ENCODE peak calls at places on chromosomes 5 and 9, in nine cellular contexts. V, T, L, Y, A, P, Q, Z and C are unnamed samples.

GRCh38 chr5:67255881-67256280 is 59.3 kb upstream of the CD180 start:
- DNase-seq in V (no peak), T (no peak), L (no peak), Y (no peak), A (no peak), P (no peak), Q (no peak), Z (no peak), C (no peak)

GRCh38 chr5:151223447-151224264 is at the start of gene CCDC69:
- DNase-seq in V (peak; percentile 81), T (no peak), L (no peak), Y (peak; percentile 58), A (peak; percentile 81), P (peak; percentile 80), Q (peak; percentile 76), Z (peak; percentile 54), C (no peak)

GRCh38 chr5:67182406-67182805 is 14.2 kb downstream of the CD180 start:
- DNase-seq in V (no peak), T (peak; percentile 95), L (peak; percentile 24), Y (peak; percentile 79), A (peak; percentile 66), P (no peak), Q (peak; percentile 77), Z (peak; percentile 92), C (peak; percentile 41)

GRCh38 chr9:110049699-110050450 is 158.1 kb downstream of the C9orf152 start:
- DNase-seq in V (peak; percentile 40), T (peak; percentile 85), L (no peak), Y (peak; percentile 40), A (peak; percentile 29), P (no peak), Q (peak; percentile 42), Z (no peak), C (no peak)

GRCh38 chr5:107669543-107670027 is 1.2 kb downstream of the EFNA5 start:
- DNase-seq in V (peak; percentile 48), T (no peak), L (no peak), Y (peak; percentile 55), A (peak; percentile 26), P (peak; percentile 23), Q (peak; percentile 13), Z (peak; percentile 40), C (no peak)

GRCh38 chr5:31036407-31036806 is 157.1 kb upstream of the CDH6 start:
- DNase-seq in V (no peak), T (no peak), L (no peak), Y (no peak), A (no peak), P (no peak), Q (peak; percentile 1), Z (no peak), C (peak; percentile 4)

GRCh38 chr9:109912726-109913460 is 132.9 kb downstream of the PALM2AKAP2 start:
- DNase-seq in V (no peak), T (no peak), L (no peak), Y (no peak), A (no peak), P (no peak), Q (peak; percentile 68), Z (no peak), C (no peak)

GRCh38 chr5:37034955-37035354 is 158.4 kb downstream of the NIPBL start:
- DNase-seq in V (no peak), T (no peak), L (no peak), Y (no peak), A (no peak), P (no peak), Q (no peak), Z (no peak), C (no peak)

DNA sequence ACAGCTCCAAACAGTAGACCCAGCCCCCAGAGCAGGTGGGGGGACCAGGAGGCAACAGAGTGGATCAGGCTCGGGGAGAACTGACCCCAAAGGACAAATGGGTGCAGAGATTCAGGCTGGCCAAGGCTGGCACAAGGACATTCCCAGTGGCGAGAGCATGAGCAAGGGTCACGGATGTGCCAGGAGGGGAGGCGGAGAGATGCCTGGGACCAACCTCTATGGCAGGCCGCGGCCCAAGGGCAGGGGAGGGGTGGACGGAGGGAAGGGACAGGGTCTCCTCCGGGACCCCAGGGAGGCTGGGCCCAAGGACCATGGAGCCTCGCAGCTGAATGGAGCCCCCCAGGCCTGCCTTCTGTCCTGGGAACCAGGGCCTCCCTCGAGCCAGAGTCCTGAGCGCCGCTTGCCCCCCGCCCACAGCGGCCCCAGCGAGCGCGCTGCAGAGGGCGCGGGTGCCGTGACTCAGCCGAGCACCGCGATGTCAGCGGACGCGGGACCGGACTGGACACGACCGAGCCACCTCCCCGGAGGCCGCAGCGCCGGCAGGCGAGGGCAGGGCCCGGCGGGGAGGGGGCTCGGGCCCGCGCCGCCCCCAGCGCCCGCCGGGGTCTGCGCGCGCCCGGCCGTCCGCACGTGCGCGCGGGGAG is 546 bp downstream of the ABCA2 start:
- DNase-seq in V (no peak), T (no peak), L (no peak), Y (no peak), A (no peak), P (no peak), Q (no peak), Z (no peak), C (no peak)
- H3K4me3 ChIP-seq in V (peak overlapping the region; percentile 30), T (peak overlapping the region; percentile 67), L (peak overlapping the region; percentile 59), Y (peak overlapping the region; percentile 14), A (peak overlapping the region; percentile 55), P (no peak overlapping the region), Q (peak overlapping the region; percentile 53), Z (peak overlapping the region; percentile 51), C (peak overlapping the region; percentile 59)

GRCh38 chr5:170630711-170631141 is 126.9 kb downstream of the KCNIP1 start:
- DNase-seq in V (no peak), T (no peak), L (no peak), Y (no peak), A (no peak), P (no peak), Q (no peak), Z (no peak), C (no peak)

GRCh38 chr5:170631471-170632195 is 127.8 kb downstream of the KCNIP1 start:
- DNase-seq in V (no peak), T (no peak), L (no peak), Y (no peak), A (no peak), P (no peak), Q (no peak), Z (no peak), C (no peak)

GRCh38 chr5:170633235-170634041 is 129.6 kb downstream of the KCNIP1 start:
- DNase-seq in V (peak; percentile 27), T (no peak), L (peak; percentile 37), Y (peak; percentile 27), A (peak; percentile 80), P (peak; percentile 42), Q (peak; percentile 81), Z (peak; percentile 71), C (peak; percentile 46)

GRCh38 chr5:170632985-170633234 is 129.1 kb downstream of the KCNIP1 start:
- DNase-seq in V (peak; percentile 45), T (no peak), L (no peak), Y (no peak), A (peak; percentile 60), P (peak; percentile 51), Q (no peak), Z (no peak), C (no peak)

GRCh38 chr5:170632266-170632984 is 128.6 kb downstream of the KCNIP1 start:
- DNase-seq in V (no peak), T (no peak), L (no peak), Y (no peak), A (no peak), P (no peak), Q (no peak), Z (no peak), C (no peak)
- TF ChIP-seq CTCF in V (no peak), T (no peak), L (no peak), Y (no peak), A (no peak), P (no peak), Q (peak; percentile 1), Z (no peak), C (no peak)

DNA sequence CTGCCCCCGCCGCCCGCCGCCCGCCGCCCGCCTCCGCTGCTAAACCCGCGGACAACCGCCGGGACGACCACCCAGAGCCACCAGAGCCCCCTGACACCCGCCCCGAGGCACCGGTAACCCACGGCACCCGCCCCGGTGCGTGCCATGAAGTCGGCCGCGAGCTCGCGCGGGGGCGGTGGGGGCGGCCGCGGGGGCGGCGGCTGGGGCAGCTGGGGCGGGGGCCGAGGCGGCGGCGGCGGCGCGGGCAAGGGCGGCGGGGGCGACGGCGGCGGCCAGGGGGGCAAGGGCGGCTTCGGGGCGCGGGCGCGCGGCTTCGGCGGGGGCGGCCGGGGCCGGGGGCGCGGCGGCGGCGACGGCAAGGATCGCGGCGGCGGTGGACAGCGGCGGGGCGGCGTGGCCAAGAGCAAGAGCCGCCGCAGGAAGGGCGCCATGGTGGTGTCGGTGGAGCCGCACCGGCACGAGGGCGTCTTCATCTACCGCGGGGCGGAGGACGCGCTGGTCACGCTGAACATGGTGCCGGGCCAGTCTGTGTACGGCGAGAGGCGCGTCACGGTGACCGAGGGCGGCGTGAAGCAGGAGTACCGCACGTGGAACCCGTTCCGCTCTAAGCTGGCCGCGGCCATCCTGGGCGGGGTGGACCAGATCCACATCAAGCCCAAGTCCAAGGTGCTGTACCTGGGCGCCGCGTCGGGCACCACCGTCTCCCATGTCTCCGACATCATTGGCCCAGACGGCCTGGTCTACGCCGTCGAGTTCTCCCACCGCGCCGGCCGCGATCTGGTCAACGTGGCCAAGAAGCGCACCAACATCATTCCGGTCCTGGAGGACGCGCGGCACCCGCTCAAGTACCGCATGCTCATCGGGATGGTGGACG is 493 bp downstream of the FBLL1 start:
- DNase-seq in V (no peak), T (no peak), L (no peak), Y (no peak), A (no peak), P (no peak), Q (peak; percentile 4), Z (no peak), C (no peak)
- H3K4me3 ChIP-seq in V (no peak overlapping the region), T (peak overlapping the region; percentile 44), L (peak overlapping the region; percentile 52), Y (no peak overlapping the region), A (peak overlapping the region; percentile 27), P (no peak overlapping the region), Q (peak overlapping the region; percentile 32), Z (no peak overlapping the region), C (peak overlapping the region; percentile 49)

DNA sequence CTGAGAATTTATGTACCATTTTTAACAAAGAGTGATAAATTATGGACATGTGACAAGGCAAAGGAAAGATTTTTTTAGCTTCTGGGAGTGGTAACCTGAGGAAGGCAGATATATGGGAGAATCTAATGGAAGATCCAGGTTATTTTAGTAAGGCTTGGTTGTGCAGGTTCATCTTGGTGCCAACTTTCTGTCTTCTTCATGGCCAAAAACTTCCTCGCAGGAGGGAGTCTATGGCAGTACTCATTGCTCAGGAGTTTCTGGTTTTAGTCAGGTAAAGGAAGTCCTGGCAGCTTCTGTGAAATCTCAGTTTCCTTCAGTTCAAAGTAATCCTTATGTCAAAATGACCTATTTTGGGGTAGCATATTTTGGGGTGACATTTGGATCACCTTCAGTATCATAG is 248.3 kb upstream of the KCNN2 start:
- DNase-seq in V (no peak), T (no peak), L (no peak), Y (no peak), A (no peak), P (no peak), Q (no peak), Z (no peak), C (no peak)
- TF ChIP-seq CTCF in V (no peak), T (no peak), L (no peak), Y (no peak), A (no peak), P (no peak), Q (no peak), Z (no peak), C (no peak)